ENCODE peak calls at places on chromosomes 6 and 20, in six cellular contexts. Q, N, U, G, F and B are unnamed samples.

GRCh38 chr6:14187408-14187807 is 69.8 kb downstream of the CD83 start:
- DNase-seq in Q (no peak), G (no peak), U (no peak), F (no peak), N (no peak), B (no peak)

GRCh38 chr6:73964455-73964854 is 268.5 kb downstream of the CD109 start:
- DNase-seq in F (peak; percentile 41), G (no peak), N (no peak), Q (no peak), U (no peak), B (no peak)

GRCh38 chr6:136235233-136235564 is 14.9 kb downstream of the MTFR2 start:
- DNase-seq in N (peak; percentile 17), Q (no peak), F (peak; percentile 48), G (no peak), U (no peak), B (no peak)

GRCh38 chr20:57179265-57179664 is 87.2 kb downstream of the BMP7 start:
- DNase-seq in G (no peak), U (no peak), Q (no peak), N (peak; percentile 47), F (no peak), B (no peak)

GRCh38 chr20:44901972-44902371 is 7.9 kb upstream of the PABPC1L start:
- DNase-seq in U (no peak), N (peak; percentile 69), F (peak; percentile 66), G (no peak), Q (no peak), B (no peak)

GRCh38 chr6:167676666-167677421 is 149.9 kb upstream of the AFDN start:
- DNase-seq in U (no peak), Q (no peak), G (peak; percentile 57), N (no peak), F (peak; percentile 50), B (peak; percentile 61)

GRCh38 chr6:17115251-17116089 is 13.6 kb downstream of the STMND1 start:
- DNase-seq in U (no peak), G (no peak), Q (no peak), F (peak; percentile 78), N (peak; percentile 90), B (no peak)

GRCh38 chr20:60600036-60600435 is 641.8 kb downstream of the CDH26 start:
- DNase-seq in U (no peak), Q (no peak), G (no peak), F (no peak), N (no peak), B (no peak)

GRCh38 chr6:155085582-155086253 is 90.6 kb downstream of the TIAM2 start:
- DNase-seq in N (peak; percentile 44), Q (no peak), F (no peak), U (no peak), G (no peak), B (no peak)

GRCh38 chr20:16709017-16709416 is 20.8 kb upstream of the SNRPB2 start:
- DNase-seq in G (no peak), U (no peak), F (no peak), N (no peak), Q (no peak), B (no peak)

GRCh38 chr6:167706313-167707109 is 120.2 kb upstream of the AFDN start:
- DNase-seq in Q (no peak), U (no peak), N (no peak), G (no peak), F (no peak), B (no peak)

GRCh38 chr6:111417946-111418345 is 65.1 kb downstream of the REV3L start:
- DNase-seq in F (no peak), U (no peak), G (no peak), N (peak; percentile 42), Q (no peak), B (no peak)

GRCh38 chr6:28943557-28944411 is 20.0 kb upstream of the TRIM27 start:
- DNase-seq in Q (peak; percentile 61), F (peak; percentile 82), N (peak; percentile 77), G (peak; percentile 81), U (no peak), B (peak; percentile 88)

GRCh38 chr20:50958733-50959542 is at the start of gene MOCS3:
- DNase-seq in G (peak; percentile 93), U (peak; percentile 77), N (peak; percentile 97), F (peak; percentile 97), Q (peak; percentile 72), B (peak; percentile 84)

GRCh38 chr20:24379116-24379927 is 90.1 kb upstream of the SYNDIG1 start:
- DNase-seq in N (peak; percentile 59), G (peak; percentile 75), U (no peak), Q (peak; percentile 20), F (no peak), B (peak; percentile 90)

GRCh38 chr6:15132854-15133670 is 112.8 kb upstream of the JARID2 start:
- DNase-seq in G (peak; percentile 55), F (peak; percentile 94), U (no peak), Q (no peak), N (peak; percentile 94), B (no peak)

GRCh38 chr20:45857836-45858250 is 429 bp downstream of the ZSWIM3 start:
- DNase-seq in G (no peak), N (peak; percentile 37), U (no peak), Q (no peak), F (no peak), B (no peak)

GRCh38 chr6:51892750-51893149 is 194.7 kb downstream of the PKHD1 start:
- DNase-seq in Q (no peak), U (no peak), F (no peak), N (no peak), G (no peak), B (no peak)

GRCh38 chr6:89669002-89669401 is 30.5 kb upstream of the LYRM2 start:
- DNase-seq in Q (no peak), U (no peak), N (no peak), G (no peak), F (no peak), B (no peak)

GRCh38 chr20:49320460-49320859 is 42.6 kb upstream of the ZNFX1 start:
- DNase-seq in N (peak; percentile 74), U (no peak), Q (no peak), F (peak; percentile 62), G (no peak), B (no peak)

GRCh38 chr6:14454467-14454763 is 336.8 kb downstream of the CD83 start:
- DNase-seq in Q (no peak), U (no peak), N (no peak), F (no peak), G (no peak), B (peak; percentile 66)

GRCh38 chr20:48736636-48737035 is 91.2 kb downstream of the PREX1 start:
- DNase-seq in Q (no peak), G (peak; percentile 4), F (no peak), U (no peak), N (no peak), B (no peak)

GRCh38 chr6:79377047-79377446 is 142.6 kb upstream of the HMGN3 start:
- DNase-seq in G (no peak), N (peak; percentile 52), U (no peak), Q (no peak), F (no peak), B (no peak)

GRCh38 chr6:137892271-137892708 is 25.2 kb downstream of the TNFAIP3 start:
- DNase-seq in Q (no peak), N (peak; percentile 92), G (no peak), U (no peak), F (peak; percentile 58), B (no peak)

GRCh38 chr6:133132092-133132491 is 109.1 kb upstream of the EYA4 start:
- DNase-seq in N (no peak), F (no peak), G (no peak), Q (no peak), U (no peak), B (no peak)

GRCh38 chr6:73983367-73983766 is 287.4 kb downstream of the CD109 start:
- DNase-seq in F (peak; percentile 35), Q (no peak), U (no peak), N (peak; percentile 81), G (no peak), B (no peak)

GRCh38 chr6:150627601-150628012 is 27.9 kb downstream of the PLEKHG1 start:
- DNase-seq in G (no peak), F (peak; percentile 35), N (peak; percentile 44), Q (no peak), U (no peak), B (no peak)

GRCh38 chr6:39430968-39431523 is 108.5 kb upstream of the KCNK16 start:
- DNase-seq in F (peak; percentile 31), G (peak; percentile 72), Q (peak; percentile 67), N (peak; percentile 65), U (no peak), B (peak; percentile 87)

GRCh38 chr6:45455408-45455807 is 77.7 kb upstream of the SUPT3H start:
- DNase-seq in G (no peak), U (no peak), Q (no peak), N (no peak), F (no peak), B (no peak)

GRCh38 chr6:45450801-45451200 is 73.1 kb upstream of the SUPT3H start:
- DNase-seq in N (no peak), U (no peak), F (no peak), G (no peak), Q (no peak), B (no peak)

GRCh38 chr6:45457141-45457540 is 79.4 kb upstream of the SUPT3H start:
- DNase-seq in F (no peak), G (no peak), U (no peak), N (no peak), Q (no peak), B (no peak)

GRCh38 chr6:45450132-45450531 is 72.4 kb upstream of the SUPT3H start:
- DNase-seq in Q (no peak), F (no peak), U (no peak), N (no peak), G (no peak), B (no peak)

GRCh38 chr6:45454008-45454911 is 76.5 kb upstream of the SUPT3H start:
- DNase-seq in Q (no peak), N (peak; percentile 79), U (no peak), G (no peak), F (peak; percentile 95), B (no peak)
- H3K4me3 ChIP-seq in Q (no peak overlapping the region), N (no peak overlapping the region), U (no peak overlapping the region), G (no peak overlapping the region), F (no peak overlapping the region), B (no peak overlapping the region)

GRCh38 chr20:5164645-5165399 is 38.0 kb downstream of the CDS2 start:
- DNase-seq in N (no peak), Q (no peak), F (no peak), G (no peak), U (no peak), B (no peak)
- H3K4me1 ChIP-seq in N (peaks cover 10% of the 10 kb centered on the region), Q (peaks cover 95% of the 10 kb centered on the region), F (peaks cover 13% of the 10 kb centered on the region), G (peaks cover 33% of the 10 kb centered on the region), U (peaks cover 28% of the 10 kb centered on the region), B (peaks cover 20% of the 10 kb centered on the region)

GRCh38 chr6:7916959-7917358 is 6.4 kb upstream of the TXNDC5 start:
- DNase-seq in F (no peak), U (no peak), G (no peak), Q (no peak), N (no peak), B (no peak)
- H3K4me3 ChIP-seq in F (no peak overlapping the region), U (no peak overlapping the region), G (no peak overlapping the region), Q (no peak overlapping the region), N (no peak overlapping the region), B (no peak overlapping the region)

GRCh38 chr20:35737865-35738333 is 4.2 kb downstream of the RBM39 start:
- DNase-seq in U (no peak), Q (no peak), F (no peak), N (no peak), G (no peak), B (no peak)
- H3K4me1 ChIP-seq in U (peaks cover 72% of the 10 kb centered on the region), Q (peaks cover 78% of the 10 kb centered on the region), F (peaks cover 8% of the 10 kb centered on the region), N (peaks cover 56% of the 10 kb centered on the region), G (peaks cover 76% of the 10 kb centered on the region), B (peaks cover 6% of the 10 kb centered on the region)

DNA sequence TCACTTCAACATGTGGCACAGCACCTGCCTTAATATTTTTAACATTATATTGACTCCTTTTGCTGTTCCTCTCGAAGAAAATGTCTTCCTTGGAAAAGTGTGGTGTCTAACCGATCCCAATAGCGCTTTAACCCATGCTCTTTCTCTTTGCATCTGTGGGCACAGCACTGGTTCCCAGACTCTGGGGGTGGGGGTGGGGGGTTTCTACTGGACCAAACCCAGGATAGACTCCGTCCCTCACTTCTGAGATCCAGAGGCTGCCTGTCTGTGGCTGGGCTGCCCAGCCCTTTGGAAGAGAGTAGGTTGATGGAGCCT is 3.9 kb upstream of the ZNF292 start:
- DNase-seq in Q (no peak), N (no peak), F (no peak), G (no peak), U (no peak), B (no peak)
- H3K4me3 ChIP-seq in Q (peak overlapping the region; percentile 60), N (peak overlapping the region; percentile 61), F (peak overlapping the region; percentile 51), G (peak overlapping the region; percentile 61), U (peak overlapping the region; percentile 63), B (peak overlapping the region; percentile 48)